ENCODE peak calls at places on chromosomes 7 and 10, in six cellular contexts. T is H1, J is GM12878, P is GM12891, Y is HepG2, X is K562. I is an unnamed sample.
A peak's percentile ranks its signal among the peaks of the same experiment; 100 is the strongest.

GRCh38 chr7:2796358-2797352 is 47.5 kb downstream of the GNA12 start:
- DNase-seq in X (no peak), T (no peak), Y (no peak), P (no peak), J (no peak), I (no peak)

GRCh38 chr10:51834548-51834947 is 135.2 kb upstream of the CSTF2T start:
- DNase-seq in P (no peak), J (no peak), X (no peak), Y (no peak), T (no peak), I (no peak)

GRCh38 chr10:6667150-6667549 is 87.1 kb upstream of the PRKCQ start:
- DNase-seq in J (no peak), P (no peak), Y (no peak), X (no peak), T (no peak), I (no peak)

GRCh38 chr10:95767884-95768556 is 12.1 kb downstream of the ENTPD1 start:
- DNase-seq in P (no peak), T (no peak), Y (no peak), J (no peak), X (no peak), I (no peak)

GRCh38 chr10:42864575-42864974 is 82.0 kb downstream of the BMS1 start:
- DNase-seq in X (no peak), P (no peak), Y (peak; percentile 16), T (no peak), J (no peak), I (no peak)

GRCh38 chr7:156927571-156928405 is 21.7 kb upstream of the NOM1 start:
- DNase-seq in J (no peak), T (no peak), Y (no peak), P (no peak), X (no peak), I (no peak)

GRCh38 chr10:32180354-32181280 is 124.4 kb upstream of the KIF5B start:
- DNase-seq in Y (no peak), X (no peak), P (no peak), T (no peak), J (no peak), I (no peak)

GRCh38 chr7:130292682-130293257 is at the start of gene CPA4:
- DNase-seq in P (no peak), J (no peak), X (no peak), T (no peak), Y (no peak), I (no peak)

GRCh38 chr10:115065731-115066130 is 27.4 kb upstream of the ATRNL1 start:
- DNase-seq in Y (no peak), P (no peak), J (no peak), T (no peak), X (no peak), I (no peak)

GRCh38 chr10:115059301-115059898 is 33.8 kb upstream of the ATRNL1 start:
- DNase-seq in P (no peak), T (no peak), X (no peak), Y (no peak), J (no peak), I (no peak)

DNA sequence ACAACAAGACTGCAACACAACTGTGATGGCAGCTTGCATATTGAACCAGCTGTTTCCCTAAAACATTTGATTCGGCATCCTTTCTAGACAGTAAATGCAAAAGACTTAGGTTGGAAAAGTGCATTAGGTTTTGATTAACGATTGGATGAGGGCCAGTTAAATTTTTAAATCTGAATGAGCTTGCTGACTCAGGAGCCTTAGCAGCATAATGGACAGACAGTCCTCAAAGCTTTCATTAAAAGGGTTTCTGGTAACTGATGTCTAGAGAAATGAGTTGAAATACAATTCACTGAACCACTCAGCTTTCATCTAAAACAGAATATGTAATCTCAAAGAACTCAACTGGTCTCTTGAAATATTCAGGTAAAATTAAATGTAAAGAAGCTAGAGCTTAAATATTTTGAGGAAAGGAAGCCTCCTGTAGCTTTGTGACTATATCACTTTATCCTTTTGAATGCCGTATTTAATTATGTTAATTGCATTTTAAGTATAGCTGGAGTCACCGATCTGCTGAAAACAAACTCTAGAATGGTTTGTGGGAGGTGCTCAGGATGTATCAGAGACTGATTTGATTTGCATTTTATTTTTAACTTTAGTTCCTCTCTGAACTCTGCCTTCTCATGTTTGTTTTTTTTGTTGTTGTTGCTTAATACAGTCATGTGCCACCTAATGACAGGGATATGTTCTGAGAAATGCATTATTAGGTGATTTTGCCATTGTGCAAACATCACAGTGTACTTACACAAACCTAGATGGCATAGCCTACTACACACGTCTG is 29.3 kb upstream of the ATRNL1 start:
- DNase-seq in J (no peak), Y (no peak), P (no peak), T (no peak), X (no peak), I (no peak)
- TF ChIP-seq POLR2A in J (no peak), Y (no peak), P (no peak), T (no peak), X (no peak), I (no peak)

DNA sequence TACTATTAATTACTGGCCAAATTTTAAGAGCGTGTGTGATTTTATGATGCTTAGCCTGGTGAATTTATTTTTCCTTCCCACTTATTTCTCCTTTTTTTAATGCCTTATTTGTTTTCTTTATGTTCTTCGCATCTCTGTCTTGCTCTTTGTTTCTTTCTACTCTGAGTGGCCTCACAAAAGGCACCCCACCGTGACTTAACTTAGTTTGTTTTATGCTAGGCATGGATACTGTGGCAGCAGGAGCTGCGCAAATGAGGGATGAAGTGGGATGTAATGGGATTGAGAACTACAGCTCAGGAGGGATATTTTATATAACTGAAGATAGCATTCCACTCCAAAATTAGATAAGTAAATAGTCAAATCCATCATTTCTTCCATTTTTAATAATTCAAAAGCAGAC is 1.6 kb upstream of the CACNA2D1 start:
- DNase-seq in P (no peak), T (no peak), X (no peak), J (no peak), Y (no peak), I (no peak)
- TF ChIP-seq TAF1 in P (no peak), T (no peak), X (no peak), J (no peak), Y (no peak), I (no peak)

GRCh38 chr10:128047337-128047736 is 78.9 kb downstream of the MKI67 start:
- DNase-seq in X (peak; percentile 27), P (peak; percentile 84), Y (no peak), J (peak; percentile 63), T (peak; percentile 15), I (peak; percentile 90)
- TF ChIP-seq POLR2AphosphoS5 in X (no peak), P (peak; percentile 40), Y (no peak), J (peak; percentile 90), T (no peak), I (peak; percentile 65)

DNA sequence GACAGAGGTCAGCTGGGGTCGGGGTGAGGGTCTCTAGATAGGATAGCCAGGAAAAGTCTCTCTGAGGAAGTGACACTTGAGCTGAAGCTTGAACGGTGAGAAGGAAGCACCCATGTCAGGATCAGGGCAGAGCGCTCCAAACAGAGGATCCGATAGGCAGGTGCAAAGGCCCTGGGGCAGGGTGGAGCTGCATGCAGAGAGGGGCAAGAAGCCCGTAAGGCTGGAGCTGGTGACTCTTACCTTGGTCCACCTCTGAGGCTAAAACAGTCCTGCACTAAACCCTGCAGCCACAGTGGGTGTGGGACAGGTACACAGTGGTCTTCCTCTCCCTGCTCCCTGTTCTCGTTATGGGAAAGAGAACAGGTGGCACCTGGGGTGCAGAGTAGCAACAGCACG is 5.8 kb upstream of the C10orf71 start:
- DNase-seq in P (no peak), T (no peak), X (no peak), J (no peak), Y (no peak), I (no peak)
- TF ChIP-seq POLR2A in P (no peak), T (no peak), X (no peak), J (no peak), Y (no peak), I (no peak)

GRCh38 chr10:46541735-46542566 is 14.5 kb downstream of the GPRIN2 start:
- DNase-seq in T (no peak), J (no peak), P (no peak), Y (no peak), X (no peak), I (no peak)
- TF ChIP-seq TAF1 in T (no peak), J (no peak), P (no peak), Y (no peak), X (no peak), I (no peak)

GRCh38 chr10:102122450-102122849 is 2.3 kb upstream of the LDB1 start:
- DNase-seq in X (no peak), J (no peak), P (no peak), T (no peak), Y (no peak), I (no peak)

GRCh38 chr10:102119417-102120141 is 589 bp downstream of the LDB1 start:
- DNase-seq in J (no peak), Y (no peak), P (no peak), X (peak; percentile 93), T (no peak), I (peak; percentile 52)

GRCh38 chr10:102120142-102120986 is at the start of gene LDB1:
- DNase-seq in P (peak; percentile 79), J (no peak), Y (peak; percentile 62), T (no peak), X (peak; percentile 82), I (peak; percentile 79)

GRCh38 chr10:102121739-102122372 is 1.7 kb upstream of the LDB1 start:
- DNase-seq in P (no peak), T (no peak), Y (no peak), J (no peak), X (no peak), I (no peak)

DNA sequence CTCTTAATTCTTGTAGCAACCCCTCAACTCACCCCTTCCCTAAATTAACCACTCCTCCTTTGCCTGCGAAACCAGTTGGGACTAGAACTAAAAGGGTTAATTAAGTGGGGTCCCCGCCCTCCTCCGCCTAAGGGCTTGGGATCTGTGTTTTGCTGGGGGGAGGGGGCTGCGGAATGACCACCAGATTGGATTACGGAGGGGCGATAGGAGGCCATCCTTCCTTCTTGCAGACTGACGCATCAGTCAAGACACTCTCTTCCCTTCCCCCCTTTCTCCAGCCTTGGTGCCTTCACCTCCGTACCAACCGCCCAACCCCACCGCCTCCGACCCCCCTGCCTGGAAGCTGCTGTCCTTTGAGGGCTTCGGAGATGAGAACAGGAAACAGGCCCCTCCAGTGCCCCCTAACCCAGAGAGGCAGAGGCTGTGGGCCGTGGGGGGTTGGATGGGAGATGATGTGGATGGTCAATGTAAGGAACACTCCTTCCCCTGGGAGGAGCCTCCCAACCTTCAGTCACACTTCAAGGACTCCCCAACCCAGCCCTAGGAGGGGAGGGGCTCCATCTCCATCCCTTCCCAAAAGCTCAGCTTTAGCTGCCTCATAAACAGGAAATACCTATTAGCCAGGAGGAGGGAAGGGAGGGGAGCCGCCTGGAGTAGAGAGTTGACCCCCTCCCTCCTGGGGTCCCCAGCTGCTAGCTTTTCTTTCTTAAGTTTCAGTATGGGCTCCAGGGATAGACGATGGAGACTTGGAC is 995 bp upstream of the LDB1 start:
- DNase-seq in T (peak; percentile 91), J (no peak), X (peak; percentile 49), Y (no peak), P (no peak), I (no peak)
- TF ChIP-seq POLR2AphosphoS5 in T (peak; percentile 62), J (no peak), X (no peak), Y (no peak), P (no peak), I (no peak)

GRCh38 chr7:28133872-28134271 is 46.7 kb downstream of the JAZF1 start:
- DNase-seq in P (no peak), T (no peak), Y (no peak), X (no peak), J (no peak), I (no peak)
- TF ChIP-seq POLR2A in P (no peak), T (no peak), Y (no peak), X (no peak), J (no peak), I (no peak)

GRCh38 chr7:44735403-44736165 is 13.1 kb upstream of the ZMIZ2 start:
- DNase-seq in J (peak; percentile 78), X (no peak), T (no peak), P (no peak), Y (peak; percentile 30), I (no peak)
- TF ChIP-seq TAF1 in J (no peak), X (no peak), T (no peak), P (no peak), Y (no peak), I (no peak)

I was measured in GM12892.